ENCODE peak calls at places on chromosomes 6 and 20, in six cellular contexts. U, V, E, L, G and F are unnamed samples.

GRCh38 chr20:41352106-41352505 is 11.5 kb downstream of the LPIN3 start:
- DNase-seq in V (no peak), U (no peak), G (no peak), E (no peak), L (no peak), F (no peak)

GRCh38 chr6:117906905-117907599 is at the start of gene SLC35F1:
- DNase-seq in G (peak), U (no peak), V (peak), L (peak), E (peak), F (no peak)

GRCh38 chr20:3311623-3312022 is 72.6 kb upstream of the SLC4A11 start:
- DNase-seq in U (no peak), G (peak), V (no peak), E (no peak), L (no peak), F (no peak)

GRCh38 chr6:130132286-130132701 is 90.5 kb downstream of the SAMD3 start:
- DNase-seq in V (no peak), G (no peak), U (no peak), L (no peak), E (no peak), F (no peak)

GRCh38 chr6:718345-718744 is 25.4 kb upstream of the EXOC2 start:
- DNase-seq in G (no peak), L (no peak), E (no peak), U (no peak), V (no peak), F (no peak)

GRCh38 chr6:116352515-116353471 is 18.0 kb upstream of the DSE start:
- DNase-seq in U (peak), G (no peak), E (no peak), V (peak), L (no peak), F (no peak)

GRCh38 chr6:89956182-89956581 is 61.9 kb downstream of the GJA10 start:
- DNase-seq in V (no peak), E (no peak), G (no peak), U (no peak), L (no peak), F (no peak)

GRCh38 chr6:46289865-46290264 is 119.1 kb upstream of the ENPP5 start:
- DNase-seq in U (no peak), L (no peak), V (no peak), G (no peak), E (no peak), F (no peak)

GRCh38 chr6:87322304-87323212 is at the start of gene SMIM8:
- DNase-seq in U (peak), L (peak), G (peak), E (peak), V (peak), F (peak)

GRCh38 chr6:83974409-83975050 is 59.0 kb upstream of the MRAP2 start:
- DNase-seq in U (no peak), V (no peak), G (no peak), L (no peak), E (no peak), F (no peak)

GRCh38 chr6:38080349-38080748 is 260.8 kb downstream of the ZFAND3 start:
- DNase-seq in L (no peak), U (no peak), V (peak), G (no peak), E (no peak), F (no peak)

GRCh38 chr6:5125152-5126006 is 40.2 kb downstream of the PPP1R3G start:
- DNase-seq in V (peak), L (no peak), E (no peak), G (no peak), U (no peak), F (peak)

GRCh38 chr20:52192296-52193007 is 873 bp upstream of the ZFP64 start:
- DNase-seq in V (peak), G (peak), L (no peak), U (no peak), E (peak), F (no peak)

GRCh38 chr20:34364013-34364382 is 925 bp downstream of the ITCH start:
- DNase-seq in L (no peak), U (peak), G (no peak), V (peak), E (no peak), F (no peak)
- H3K4me3 ChIP-seq in L (peak), U (peak), G (peak), V (peak), E (peak), F (peak)

DNA sequence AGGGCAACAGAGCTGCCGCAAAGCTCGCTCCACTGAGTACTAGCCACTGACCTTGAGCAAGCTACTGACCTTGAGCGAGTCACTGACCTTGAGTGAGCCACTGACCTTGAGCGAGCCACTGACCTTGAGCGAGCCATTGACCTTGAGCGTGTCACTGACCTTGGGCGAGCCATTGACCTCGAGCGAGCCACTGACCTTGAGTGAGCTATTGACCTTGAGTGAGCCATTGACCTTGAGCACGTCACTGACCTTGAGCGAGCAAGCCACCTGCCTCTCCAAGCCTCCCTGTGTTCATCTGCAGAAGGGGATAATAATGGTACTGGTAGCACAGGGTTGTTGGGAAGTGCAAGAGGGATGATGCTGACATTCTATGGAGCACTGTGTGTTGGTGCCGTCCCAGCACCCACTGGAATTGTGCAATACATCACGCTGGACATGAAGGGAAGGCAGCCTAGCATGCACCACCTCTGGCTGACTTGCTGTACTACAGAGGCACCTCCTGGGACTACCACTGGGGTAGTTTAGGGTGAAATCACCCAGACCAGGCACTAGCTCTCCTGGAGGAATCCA is 60.2 kb downstream of the CTCFL start:
- DNase-seq in L (no peak), E (no peak), U (no peak), G (no peak), V (peak), F (no peak)
- TF ChIP-seq CTCF in L (peak), E (no peak), U (no peak), G (peak), V (peak), F (peak)

GRCh38 chr6:160420969-160421556 is 72.9 kb downstream of the SLC22A3 start:
- DNase-seq in G (no peak), E (no peak), U (no peak), V (peak), L (no peak), F (no peak)
- H3K4me3 ChIP-seq in G (no peak), E (no peak), U (no peak), V (no peak), L (no peak), F (no peak)

GRCh38 chr6:79762370-79762769 is 131.2 kb downstream of the SH3BGRL2 start:
- DNase-seq in V (peak), U (no peak), E (no peak), L (no peak), G (no peak), F (no peak)
- TF ChIP-seq CTCF in V (peak), U (no peak), E (no peak), L (no peak), G (no peak), F (no peak)

GRCh38 chr6:88619951-88620350 is 343.5 kb downstream of the RNGTT start:
- DNase-seq in G (no peak), U (no peak), V (no peak), L (no peak), E (no peak), F (no peak)

GRCh38 chr6:88614306-88614877 is 349.0 kb downstream of the RNGTT start:
- DNase-seq in L (no peak), U (no peak), V (no peak), G (no peak), E (no peak), F (no peak)

GRCh38 chr6:88611721-88612120 is 351.7 kb downstream of the RNGTT start:
- DNase-seq in G (no peak), L (no peak), E (no peak), V (no peak), U (no peak), F (no peak)

GRCh38 chr6:88612631-88613030 is 350.8 kb downstream of the RNGTT start:
- DNase-seq in U (no peak), G (no peak), V (no peak), E (no peak), L (no peak), F (no peak)

DNA sequence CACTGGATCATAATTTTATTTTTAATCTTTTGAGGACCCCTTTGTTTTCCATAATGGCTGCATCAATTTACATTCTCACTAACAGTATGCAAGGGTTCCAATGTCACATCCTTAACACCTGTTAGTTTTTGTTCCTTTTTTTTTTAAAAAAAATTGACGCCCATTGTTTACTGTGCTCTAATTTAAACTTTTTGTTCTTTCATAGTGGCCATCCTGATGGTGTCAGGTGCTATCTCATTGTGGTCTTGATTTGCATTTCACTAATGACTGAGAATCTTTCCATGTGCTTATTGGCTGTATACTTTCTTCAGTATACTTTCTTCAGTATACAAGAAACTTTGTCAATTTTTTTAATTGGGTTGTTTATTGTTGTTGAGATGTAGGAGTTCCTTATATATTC is 347.0 kb downstream of the RNGTT start:
- DNase-seq in E (no peak), G (no peak), U (no peak), V (no peak), L (no peak), F (no peak)
- H3K4me3 ChIP-seq in E (no peak), G (no peak), U (no peak), V (no peak), L (no peak), F (no peak)

DNA sequence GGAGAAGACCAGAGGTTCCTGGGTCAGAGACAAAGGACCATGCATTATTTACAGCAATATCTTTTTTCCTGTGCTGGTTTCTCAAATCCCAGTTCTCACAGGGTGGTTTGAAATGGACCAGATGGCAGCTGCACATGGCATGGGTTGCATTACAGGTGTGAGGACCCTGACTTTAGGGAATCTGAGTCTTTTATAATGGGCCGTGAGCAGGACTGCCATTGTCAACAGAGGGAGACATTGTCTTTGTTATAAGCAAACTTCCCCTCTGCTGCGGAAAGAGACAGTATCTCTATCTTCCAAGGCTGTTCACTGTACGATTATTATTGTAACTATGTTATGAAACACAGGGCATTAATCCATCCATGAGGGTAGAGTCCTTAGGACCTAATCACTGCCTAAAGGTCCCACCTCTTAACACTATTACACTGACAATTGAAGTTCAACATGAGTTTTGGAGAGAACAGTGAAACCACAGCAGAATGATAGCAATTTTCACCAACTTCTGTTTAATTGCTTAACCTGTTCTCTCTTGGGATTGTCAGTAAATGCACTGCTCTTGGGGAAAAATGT is 156.1 kb upstream of the AGPAT4 start:
- DNase-seq in L (no peak), U (no peak), E (no peak), G (no peak), V (peak), F (no peak)
- TF ChIP-seq CTCF in L (peak), U (no peak), E (no peak), G (peak), V (peak), F (peak)

DNA sequence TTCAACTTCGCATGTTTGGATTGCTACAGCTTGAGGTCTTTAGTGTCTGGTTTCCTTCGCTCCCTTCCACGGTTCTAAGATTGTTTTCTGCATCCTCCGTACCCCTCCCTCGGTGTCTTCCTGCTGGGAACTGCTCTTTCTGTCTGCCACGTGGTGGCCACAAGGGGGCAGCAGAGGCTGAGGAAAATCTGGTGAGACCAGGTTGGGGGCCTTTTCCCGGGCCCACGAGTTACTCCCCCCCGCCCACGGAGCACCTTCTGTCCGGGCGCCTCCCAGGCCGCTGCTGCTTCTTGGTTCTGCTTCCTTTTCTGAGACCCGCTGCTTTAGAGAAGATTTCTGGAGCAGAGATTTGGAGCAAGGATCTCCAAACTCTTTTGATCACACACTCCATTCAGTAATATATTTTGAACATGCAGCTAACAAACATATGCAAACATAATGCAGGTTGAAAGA is 21.1 kb upstream of the NOTCH4 start:
- DNase-seq in G (peak), L (peak), V (peak), E (peak), U (peak), F (no peak)
- H3K4me3 ChIP-seq in G (peak), L (no peak), V (no peak), E (no peak), U (no peak), F (no peak)